ENCODE peak calls at places on chromosome 1, in eight cellular contexts. One of them, this sample, is unnamed.

GRCh38 chr1:233598891-233599541 is 14.9 kb upstream of the KCNK1 start:
- DNase-seq in astrocyte: peak; percentile 51
- DNase-seq in neural progenitor cell: no peak
- DNase-seq in OCI-LY7: no peak
- DNase-seq in pancreas: no peak
- DNase-seq in CD8-positive, alpha-beta T cell: no peak
- DNase-seq in thoracic aorta: no peak
- DNase-seq in transverse colon: no peak
- DNase-seq in this sample: no peak

GRCh38 chr1:150127868-150128267 is 21.8 kb upstream of the PLEKHO1 start:
- DNase-seq in astrocyte: no peak
- DNase-seq in thoracic aorta: no peak
- DNase-seq in pancreas: no peak
- DNase-seq in CD8-positive, alpha-beta T cell: no peak
- DNase-seq in neural progenitor cell: no peak
- DNase-seq in OCI-LY7: no peak
- DNase-seq in transverse colon: no peak
- DNase-seq in this sample: no peak

GRCh38 chr1:176533020-176533419 is 70.0 kb downstream of the PAPPA2 start:
- DNase-seq in neural progenitor cell: no peak
- DNase-seq in astrocyte: no peak
- DNase-seq in pancreas: no peak
- DNase-seq in transverse colon: no peak
- DNase-seq in thoracic aorta: no peak
- DNase-seq in OCI-LY7: no peak
- DNase-seq in CD8-positive, alpha-beta T cell: no peak
- DNase-seq in this sample: no peak

GRCh38 chr1:40861227-40862003 is 748 bp downstream of the CITED4 start:
- DNase-seq in thoracic aorta: no peak
- DNase-seq in transverse colon: peak; percentile 44
- DNase-seq in OCI-LY7: no peak
- DNase-seq in CD8-positive, alpha-beta T cell: peak; percentile 44
- DNase-seq in pancreas: peak; percentile 43
- DNase-seq in astrocyte: no peak
- DNase-seq in neural progenitor cell: peak; percentile 79
- DNase-seq in this sample: no peak

GRCh38 chr1:145708063-145708462 is 895 bp upstream of the PDZK1 start:
- DNase-seq in astrocyte: peak; percentile 50
- DNase-seq in thoracic aorta: no peak
- DNase-seq in CD8-positive, alpha-beta T cell: no peak
- DNase-seq in OCI-LY7: no peak
- DNase-seq in neural progenitor cell: peak; percentile 9
- DNase-seq in transverse colon: no peak
- DNase-seq in pancreas: peak; percentile 11
- DNase-seq in this sample: no peak

GRCh38 chr1:91548382-91549040 is 47.9 kb downstream of the CDC7 start:
- DNase-seq in pancreas: no peak
- DNase-seq in CD8-positive, alpha-beta T cell: no peak
- DNase-seq in OCI-LY7: peak; percentile 58
- DNase-seq in neural progenitor cell: no peak
- DNase-seq in transverse colon: no peak
- DNase-seq in astrocyte: no peak
- DNase-seq in thoracic aorta: no peak
- DNase-seq in this sample: no peak

GRCh38 chr1:151635479-151636072 is 23.7 kb downstream of the SNX27 start:
- DNase-seq in CD8-positive, alpha-beta T cell: no peak
- DNase-seq in pancreas: no peak
- DNase-seq in OCI-LY7: no peak
- DNase-seq in neural progenitor cell: no peak
- DNase-seq in transverse colon: no peak
- DNase-seq in astrocyte: no peak
- DNase-seq in thoracic aorta: no peak
- DNase-seq in this sample: no peak

GRCh38 chr1:4045397-4046010 is 145.4 kb upstream of the C1orf174 start:
- DNase-seq in CD8-positive, alpha-beta T cell: no peak
- DNase-seq in transverse colon: no peak
- DNase-seq in thoracic aorta: no peak
- DNase-seq in astrocyte: no peak
- DNase-seq in OCI-LY7: peak; percentile 81
- DNase-seq in neural progenitor cell: no peak
- DNase-seq in pancreas: no peak
- DNase-seq in this sample: no peak

GRCh38 chr1:66606359-66607142 is 72.6 kb downstream of the SGIP1 start:
- DNase-seq in thoracic aorta: no peak
- DNase-seq in OCI-LY7: no peak
- DNase-seq in neural progenitor cell: no peak
- DNase-seq in CD8-positive, alpha-beta T cell: no peak
- DNase-seq in pancreas: no peak
- DNase-seq in astrocyte: no peak
- DNase-seq in transverse colon: no peak
- DNase-seq in this sample: no peak
- H3K4me3 ChIP-seq in thoracic aorta: no peak overlapping the region
- H3K4me3 ChIP-seq in OCI-LY7: no peak overlapping the region
- H3K4me3 ChIP-seq in neural progenitor cell: no peak overlapping the region
- H3K4me3 ChIP-seq in CD8-positive, alpha-beta T cell: no peak overlapping the region
- H3K4me3 ChIP-seq in pancreas: no peak overlapping the region
- H3K4me3 ChIP-seq in astrocyte: no peak overlapping the region
- H3K4me3 ChIP-seq in transverse colon: no peak overlapping the region
- H3K4me3 ChIP-seq in this sample: no peak overlapping the region

GRCh38 chr1:67134692-67135091 is at the start of gene C1orf141:
- DNase-seq in CD8-positive, alpha-beta T cell: peak; percentile 17
- DNase-seq in neural progenitor cell: peak; percentile 77
- DNase-seq in OCI-LY7: no peak
- DNase-seq in pancreas: no peak
- DNase-seq in transverse colon: no peak
- DNase-seq in astrocyte: peak; percentile 23
- DNase-seq in thoracic aorta: no peak
- DNase-seq in this sample: no peak
- H3K4me3 ChIP-seq in CD8-positive, alpha-beta T cell: peak within 1 kb of the TSS; percentile 39
- H3K4me3 ChIP-seq in neural progenitor cell: peak within 1 kb of the TSS; percentile 35
- H3K4me3 ChIP-seq in OCI-LY7: no peak within 1 kb of the TSS
- H3K4me3 ChIP-seq in pancreas: no peak within 1 kb of the TSS
- H3K4me3 ChIP-seq in transverse colon: peak within 1 kb of the TSS; percentile 6
- H3K4me3 ChIP-seq in astrocyte: peak within 1 kb of the TSS; percentile 61
- H3K4me3 ChIP-seq in thoracic aorta: peak within 1 kb of the TSS; percentile 67
- H3K4me3 ChIP-seq in this sample: no peak within 1 kb of the TSS

GRCh38 chr1:228784191-228784590 is 48.9 kb downstream of the RHOU start:
- DNase-seq in pancreas: no peak
- DNase-seq in thoracic aorta: no peak
- DNase-seq in transverse colon: peak; percentile 34
- DNase-seq in astrocyte: no peak
- DNase-seq in CD8-positive, alpha-beta T cell: no peak
- DNase-seq in OCI-LY7: no peak
- DNase-seq in neural progenitor cell: no peak
- DNase-seq in this sample: no peak

GRCh38 chr1:228783415-228784045 is 48.3 kb downstream of the RHOU start:
- DNase-seq in CD8-positive, alpha-beta T cell: no peak
- DNase-seq in astrocyte: no peak
- DNase-seq in pancreas: no peak
- DNase-seq in thoracic aorta: no peak
- DNase-seq in transverse colon: no peak
- DNase-seq in neural progenitor cell: no peak
- DNase-seq in OCI-LY7: no peak
- DNase-seq in this sample: no peak

GRCh38 chr1:228781161-228781771 is 46.0 kb downstream of the RHOU start:
- DNase-seq in astrocyte: no peak
- DNase-seq in transverse colon: no peak
- DNase-seq in neural progenitor cell: peak; percentile 58
- DNase-seq in OCI-LY7: no peak
- DNase-seq in pancreas: no peak
- DNase-seq in thoracic aorta: no peak
- DNase-seq in CD8-positive, alpha-beta T cell: no peak
- DNase-seq in this sample: peak; percentile 69

GRCh38 chr1:228782662-228783414 is 47.6 kb downstream of the RHOU start:
- DNase-seq in CD8-positive, alpha-beta T cell: no peak
- DNase-seq in thoracic aorta: no peak
- DNase-seq in OCI-LY7: no peak
- DNase-seq in neural progenitor cell: no peak
- DNase-seq in astrocyte: no peak
- DNase-seq in transverse colon: peak; percentile 70
- DNase-seq in pancreas: peak; percentile 55
- DNase-seq in this sample: no peak

DNA sequence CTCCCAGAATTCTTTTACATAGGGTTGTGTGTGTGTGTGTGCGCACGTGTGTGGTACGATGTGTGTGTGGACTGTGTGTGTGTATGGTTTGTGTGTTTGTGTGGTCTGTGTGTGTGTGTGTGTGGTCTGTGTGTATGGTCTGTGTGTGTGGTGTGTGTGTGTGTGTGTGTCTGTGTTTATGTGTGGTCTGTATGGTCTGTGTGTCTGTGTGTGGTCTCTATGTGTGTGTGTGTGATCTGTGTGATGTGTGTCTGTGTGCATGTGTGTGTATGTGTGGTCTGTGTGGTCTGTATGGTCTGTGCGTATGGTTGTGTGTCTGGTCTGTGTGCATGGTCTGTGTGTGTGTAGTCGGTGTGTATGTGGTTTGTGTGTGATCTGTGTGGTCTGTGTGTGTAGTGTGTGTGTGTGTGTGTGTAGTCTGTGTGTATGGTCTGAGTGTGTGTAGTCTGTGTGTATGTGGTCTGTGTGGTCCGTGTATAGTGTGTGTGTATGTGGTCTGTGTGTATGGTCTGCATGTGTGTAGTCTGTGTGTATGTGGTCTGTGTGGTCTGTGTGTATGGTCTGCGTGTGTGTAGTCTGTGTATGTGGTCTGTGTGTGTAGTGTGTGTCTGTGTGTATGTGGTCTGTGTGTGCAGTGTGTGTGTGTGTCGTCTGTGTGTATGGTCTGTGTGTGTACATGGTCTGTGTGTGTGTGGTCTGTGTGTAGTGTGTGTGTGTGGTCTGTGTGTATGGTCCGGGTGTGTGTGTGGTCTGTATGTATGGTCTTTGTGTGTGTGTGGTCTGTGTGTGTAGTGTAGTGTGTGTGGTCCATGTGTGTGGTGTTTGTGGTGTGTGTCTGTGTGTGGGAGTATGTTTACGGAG is 46.8 kb downstream of the RHOU start:
- DNase-seq in CD8-positive, alpha-beta T cell: no peak
- DNase-seq in transverse colon: no peak
- DNase-seq in astrocyte: no peak
- DNase-seq in pancreas: no peak
- DNase-seq in OCI-LY7: no peak
- DNase-seq in neural progenitor cell: no peak
- DNase-seq in thoracic aorta: no peak
- DNase-seq in this sample: no peak
- H3K4me3 ChIP-seq in CD8-positive, alpha-beta T cell: no peak overlapping the region
- H3K4me3 ChIP-seq in transverse colon: no peak overlapping the region
- H3K4me3 ChIP-seq in astrocyte: no peak overlapping the region
- H3K4me3 ChIP-seq in pancreas: no peak overlapping the region
- H3K4me3 ChIP-seq in OCI-LY7: no peak overlapping the region
- H3K4me3 ChIP-seq in neural progenitor cell: no peak overlapping the region
- H3K4me3 ChIP-seq in thoracic aorta: no peak overlapping the region
- H3K4me3 ChIP-seq in this sample: no peak overlapping the region

DNA sequence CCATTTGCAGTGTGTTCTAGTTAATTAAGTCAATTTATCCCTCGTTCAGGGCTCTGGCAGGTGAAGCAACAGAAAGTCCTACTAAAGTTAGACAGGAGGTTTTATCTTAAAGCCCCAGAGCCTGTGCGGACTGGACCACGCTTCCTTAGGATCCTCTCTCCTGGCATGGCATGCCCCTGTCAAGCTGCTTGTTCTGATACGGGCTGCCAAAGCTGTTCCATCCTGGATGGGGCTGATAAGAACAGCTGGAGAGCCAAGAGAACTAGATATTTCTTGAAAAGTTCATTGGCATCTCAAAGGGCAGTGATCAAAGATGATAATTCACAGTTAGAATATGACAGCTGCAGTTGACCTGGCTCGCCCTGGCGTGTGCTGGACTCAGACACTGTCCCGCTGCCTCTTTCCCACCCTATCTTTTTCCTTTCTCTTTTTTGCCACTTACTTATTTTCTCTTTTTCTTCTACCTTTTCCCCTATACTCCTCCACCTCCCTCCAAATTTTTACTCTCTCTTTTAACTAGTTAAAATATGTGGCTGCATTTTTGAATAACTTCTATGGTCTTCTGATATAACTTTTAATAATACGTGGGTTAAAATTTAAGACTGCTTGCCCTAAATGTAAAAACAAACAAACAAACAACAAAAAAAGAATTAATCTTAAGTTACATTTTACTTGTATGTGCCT is 96.7 kb downstream of the ABCA4 start:
- DNase-seq in OCI-LY7: no peak
- DNase-seq in CD8-positive, alpha-beta T cell: no peak
- DNase-seq in transverse colon: no peak
- DNase-seq in neural progenitor cell: no peak
- DNase-seq in astrocyte: no peak
- DNase-seq in thoracic aorta: no peak
- DNase-seq in pancreas: no peak
- DNase-seq in this sample: no peak
- H3K4me3 ChIP-seq in OCI-LY7: no peak overlapping the region
- H3K4me3 ChIP-seq in CD8-positive, alpha-beta T cell: no peak overlapping the region
- H3K4me3 ChIP-seq in transverse colon: no peak overlapping the region
- H3K4me3 ChIP-seq in neural progenitor cell: no peak overlapping the region
- H3K4me3 ChIP-seq in astrocyte: no peak overlapping the region
- H3K4me3 ChIP-seq in thoracic aorta: no peak overlapping the region
- H3K4me3 ChIP-seq in pancreas: no peak overlapping the region
- H3K4me3 ChIP-seq in this sample: no peak overlapping the region

DNA sequence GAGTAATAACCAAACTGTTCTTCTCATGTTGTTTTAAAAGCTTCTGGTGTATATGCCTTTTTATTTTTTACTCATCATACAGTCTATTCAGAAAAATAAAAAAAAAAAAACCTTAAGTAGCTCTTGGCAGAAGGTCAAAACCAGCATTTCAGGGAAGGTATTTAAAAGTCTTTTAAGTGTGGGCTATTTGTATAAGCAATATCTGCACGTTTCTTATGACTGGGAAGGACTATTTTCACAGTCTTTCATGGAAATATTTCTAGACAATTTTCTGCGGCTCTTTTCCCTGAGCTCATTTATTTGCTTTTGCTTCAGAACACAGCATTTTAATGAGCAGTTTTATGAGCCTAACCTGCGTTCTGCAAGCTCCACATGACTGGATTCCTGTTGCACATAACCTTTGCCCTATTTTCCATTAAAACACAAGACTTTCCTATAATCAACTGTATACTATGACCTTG is 60.9 kb upstream of the C1orf105 start:
- DNase-seq in CD8-positive, alpha-beta T cell: no peak
- DNase-seq in transverse colon: no peak
- DNase-seq in neural progenitor cell: no peak
- DNase-seq in thoracic aorta: no peak
- DNase-seq in astrocyte: peak; percentile 94
- DNase-seq in pancreas: no peak
- DNase-seq in OCI-LY7: no peak
- DNase-seq in this sample: no peak
- H3K4me3 ChIP-seq in CD8-positive, alpha-beta T cell: no peak overlapping the region
- H3K4me3 ChIP-seq in transverse colon: no peak overlapping the region
- H3K4me3 ChIP-seq in neural progenitor cell: no peak overlapping the region
- H3K4me3 ChIP-seq in thoracic aorta: peak overlapping the region; percentile 56
- H3K4me3 ChIP-seq in astrocyte: peak overlapping the region; percentile 4
- H3K4me3 ChIP-seq in pancreas: no peak overlapping the region
- H3K4me3 ChIP-seq in OCI-LY7: peak overlapping the region; percentile 37
- H3K4me3 ChIP-seq in this sample: no peak overlapping the region